ENCODE peak calls at places on chromosomes 3 and 15, in seven cellular contexts. P is PC-3; M is aorta; Q is effector memory CD4-positive, alpha-beta T cell; F is tibial artery; B is fibroblast of lung; O is K562. G is an unnamed sample.
A peak's percentile ranks its signal among the peaks of the same experiment; 100 is the strongest.

GRCh38 chr3:183159319-183159718 is 3.2 kb downstream of the LAMP3 start:
- DNase-seq in P (no peak), M (no peak), Q (no peak), F (no peak), B (no peak), O (peak; percentile 39), G (no peak)

GRCh38 chr3:53919741-53920140 is 28.1 kb upstream of the SELENOK start:
- DNase-seq in P (no peak), M (no peak), Q (no peak), F (no peak), B (no peak), O (no peak), G (no peak)

GRCh38 chr3:195182470-195182795 is 88.5 kb downstream of the XXYLT1 start:
- DNase-seq in P (peak; percentile 62), M (no peak), Q (no peak), F (no peak), B (peak; percentile 83), O (peak; percentile 78), G (no peak)

GRCh38 chr3:191762323-191762960 is 301.5 kb downstream of the PYDC2 start:
- DNase-seq in P (peak; percentile 74), M (no peak), Q (no peak), F (no peak), B (peak; percentile 94), O (no peak), G (no peak)

GRCh38 chr3:156742401-156742800 is 68.0 kb downstream of the TIPARP start:
- DNase-seq in P (no peak), M (no peak), Q (no peak), F (no peak), B (no peak), O (no peak), G (no peak)

GRCh38 chr3:63654931-63655330 is 2.5 kb downstream of the SNTN start:
- DNase-seq in P (no peak), M (no peak), Q (no peak), F (no peak), B (peak; percentile 72), O (no peak), G (no peak)

GRCh38 chr3:48504051-48504946 is at the start of gene SHISA5:
- DNase-seq in P (peak; percentile 63), M (peak; percentile 91), Q (peak; percentile 19), F (peak; percentile 94), B (peak; percentile 79), O (peak; percentile 62), G (peak; percentile 44)

GRCh38 chr3:177345049-177345972 is 148.0 kb upstream of the TBL1XR1 start:
- DNase-seq in P (peak; percentile 97), M (peak; percentile 94), Q (peak; percentile 18), F (peak; percentile 89), B (peak; percentile 98), O (peak; percentile 96), G (peak; percentile 72)

GRCh38 chr15:54304321-54304720 is 326.1 kb downstream of the UNC13C start:
- DNase-seq in P (no peak), M (no peak), Q (no peak), F (no peak), B (no peak), O (no peak), G (no peak)

GRCh38 chr3:170692720-170693119 is 106.8 kb upstream of the SLC7A14 start:
- DNase-seq in P (peak; percentile 66), M (no peak), Q (no peak), F (no peak), B (peak; percentile 68), O (no peak), G (no peak)

GRCh38 chr3:35908366-35909232 is 269.3 kb downstream of the ARPP21 start:
- DNase-seq in P (peak; percentile 86), M (peak; percentile 55), Q (no peak), F (peak; percentile 66), B (peak; percentile 63), O (peak; percentile 65), G (no peak)

GRCh38 chr3:187011915-187012314 is 81.6 kb downstream of the ST6GAL1 start:
- DNase-seq in P (no peak), M (no peak), Q (no peak), F (peak; percentile 35), B (no peak), O (no peak), G (no peak)

GRCh38 chr3:127074900-127075360 is 92.0 kb downstream of the PLXNA1 start:
- DNase-seq in P (peak; percentile 37), M (peak; percentile 86), Q (no peak), F (peak; percentile 82), B (peak; percentile 85), O (no peak), G (no peak)

GRCh38 chr3:100210777-100211145 is 50.0 kb upstream of the TBC1D23 start:
- DNase-seq in P (no peak), M (no peak), Q (no peak), F (no peak), B (peak; percentile 91), O (no peak), G (no peak)

GRCh38 chr15:46297766-46298165 is 662.9 kb downstream of the SQOR start:
- DNase-seq in P (no peak), M (no peak), Q (no peak), F (no peak), B (no peak), O (no peak), G (no peak)

DNA sequence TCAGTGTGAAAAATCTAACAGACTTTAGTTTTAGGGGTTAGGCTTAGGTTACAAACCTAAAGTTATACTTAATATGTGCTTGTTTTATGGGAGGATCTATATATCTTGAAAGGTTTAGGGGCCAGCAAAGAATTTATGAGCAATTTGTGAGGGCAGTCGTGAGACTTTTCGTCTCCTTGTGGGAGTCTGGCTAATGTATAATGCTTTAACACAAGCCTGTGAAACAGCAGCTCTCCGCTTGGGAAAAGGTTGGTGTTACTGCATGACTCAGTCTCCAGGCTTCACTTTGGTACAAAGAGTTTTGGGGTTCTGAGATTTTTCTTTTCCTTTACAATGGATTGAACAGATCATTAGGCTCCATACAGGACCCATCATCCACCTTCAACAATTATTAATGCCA is 79.0 kb upstream of the MFGE8 start:
- DNase-seq in P (no peak), M (no peak), Q (no peak), F (no peak), B (peak; percentile 36), O (no peak), G (no peak)
- H3K4me1 ChIP-seq in P (peaks cover 25% of the 10 kb centered on the region), M (no peaks in the 10 kb centered on the region), Q (no peaks in the 10 kb centered on the region), F (no peaks in the 10 kb centered on the region), B (peaks cover 19% of the 10 kb centered on the region), O (peaks cover 29% of the 10 kb centered on the region), G (no peaks in the 10 kb centered on the region)

GRCh38 chr3:976021-976420 is 116.8 kb upstream of the CNTN6 start:
- DNase-seq in P (peak; percentile 5), M (no peak), Q (no peak), F (no peak), B (no peak), O (no peak), G (no peak)

GRCh38 chr3:981156-981555 is 111.7 kb upstream of the CNTN6 start:
- DNase-seq in P (no peak), M (no peak), Q (no peak), F (no peak), B (no peak), O (no peak), G (no peak)
- H3K9me3 ChIP-seq in P (peaks cover 36% of the 10 kb centered on the region), M (peaks cover 1% of the 10 kb centered on the region), Q (no peaks in the 10 kb centered on the region), F (no peaks in the 10 kb centered on the region), B (no peaks in the 10 kb centered on the region), O (peaks cover 2% of the 10 kb centered on the region), G (no peaks in the 10 kb centered on the region)

GRCh38 chr15:67820992-67821783 is 4.1 kb upstream of the SKOR1 start:
- DNase-seq in P (peak; percentile 22), M (no peak), Q (no peak), F (no peak), B (peak; percentile 54), O (peak; percentile 58), G (no peak)

GRCh38 chr15:67821784-67822451 is 3.4 kb upstream of the SKOR1 start:
- DNase-seq in P (no peak), M (no peak), Q (no peak), F (no peak), B (no peak), O (no peak), G (no peak)

GRCh38 chr15:67824157-67824899 is 981 bp upstream of the SKOR1 start:
- DNase-seq in P (no peak), M (no peak), Q (no peak), F (no peak), B (no peak), O (no peak), G (no peak)

GRCh38 chr15:67823371-67824156 is 1.7 kb upstream of the SKOR1 start:
- DNase-seq in P (no peak), M (no peak), Q (no peak), F (no peak), B (no peak), O (no peak), G (no peak)

GRCh38 chr15:67822537-67823370 is 2.6 kb upstream of the SKOR1 start:
- DNase-seq in P (no peak), M (no peak), Q (no peak), F (no peak), B (no peak), O (peak; percentile 20), G (no peak)
- H3K27me3 ChIP-seq in P (peaks cover 41% of the 10 kb centered on the region), M (peaks cover 2% of the 10 kb centered on the region), Q (peaks cover 82% of the 10 kb centered on the region), F (peaks cover 5% of the 10 kb centered on the region), B (peaks cover 89% of the 10 kb centered on the region), O (peaks cover 68% of the 10 kb centered on the region), G (peaks cover 48% of the 10 kb centered on the region)

GRCh38 chr15:58545307-58546065 is 113.7 kb downstream of the LIPC start:
- DNase-seq in P (no peak), M (no peak), Q (no peak), F (no peak), B (peak; percentile 83), O (peak; percentile 70), G (no peak)
- H3K4me1 ChIP-seq in P (peaks cover 21% of the 10 kb centered on the region), M (no peaks in the 10 kb centered on the region), Q (no peaks in the 10 kb centered on the region), F (peaks cover 17% of the 10 kb centered on the region), B (peaks cover 21% of the 10 kb centered on the region), O (peaks cover 36% of the 10 kb centered on the region), G (peaks cover 22% of the 10 kb centered on the region)

GRCh38 chr15:25070357-25070963 is 115.7 kb downstream of the SNRPN start:
- DNase-seq in P (no peak), M (no peak), Q (no peak), F (no peak), B (no peak), O (no peak), G (no peak)
- H3K9me3 ChIP-seq in P (peaks cover 94% of the 10 kb centered on the region), M (peaks cover 93% of the 10 kb centered on the region), Q (peaks cover 86% of the 10 kb centered on the region), F (peaks cover 61% of the 10 kb centered on the region), B (peaks cover 54% of the 10 kb centered on the region), O (peaks cover 3% of the 10 kb centered on the region), G (peaks cover 100% of the 10 kb centered on the region)